ENCODE peak calls at places on chromosome 11, in four cellular contexts. E, T, H and K are unnamed samples.
A peak's percentile ranks its signal among the peaks of the same experiment; 100 is the strongest.

GRCh38 chr11:81092517-81092916 is 1641.1 kb downstream of the FAM181B start:
- DNase-seq in E (no peak), T (no peak), H (no peak), K (no peak)

GRCh38 chr11:66617148-66617814 is 851 bp downstream of the RBM14 start:
- DNase-seq in E (no peak), T (no peak), H (no peak), K (no peak)

GRCh38 chr11:121117753-121118152 is 16.7 kb downstream of the TECTA start:
- DNase-seq in E (no peak), T (no peak), H (no peak), K (no peak)

GRCh38 chr11:68012843-68013610 is 2.9 kb downstream of the ALDH3B1 start:
- DNase-seq in E (peak; percentile 80), T (peak; percentile 96), H (no peak), K (peak; percentile 85)

GRCh38 chr11:120632579-120632978 is 121.0 kb downstream of the GRIK4 start:
- DNase-seq in E (no peak), T (no peak), H (no peak), K (no peak)

GRCh38 chr11:75778962-75779361 is 10.4 kb downstream of the DGAT2 start:
- DNase-seq in E (no peak), T (no peak), H (no peak), K (no peak)

GRCh38 chr11:107042748-107043147 is 24.5 kb upstream of the GUCY1A2 start:
- DNase-seq in E (no peak), T (no peak), H (no peak), K (peak; percentile 16)

GRCh38 chr11:2441171-2441570 is 3.1 kb downstream of the TRPM5 start:
- DNase-seq in E (no peak), T (no peak), H (no peak), K (no peak)

GRCh38 chr11:409600-410471 is 5.0 kb downstream of the SIGIRR start:
- DNase-seq in E (no peak), T (peak; percentile 64), H (peak; percentile 51), K (peak; percentile 45)

GRCh38 chr11:409008-409599 is 5.7 kb downstream of the SIGIRR start:
- DNase-seq in E (no peak), T (no peak), H (peak; percentile 46), K (no peak)

GRCh38 chr11:406796-407650 is 7.8 kb downstream of the SIGIRR start:
- DNase-seq in E (peak; percentile 69), T (no peak), H (peak; percentile 88), K (no peak)

GRCh38 chr11:407651-408080 is 7.1 kb downstream of the SIGIRR start:
- DNase-seq in E (no peak), T (no peak), H (no peak), K (no peak)

DNA sequence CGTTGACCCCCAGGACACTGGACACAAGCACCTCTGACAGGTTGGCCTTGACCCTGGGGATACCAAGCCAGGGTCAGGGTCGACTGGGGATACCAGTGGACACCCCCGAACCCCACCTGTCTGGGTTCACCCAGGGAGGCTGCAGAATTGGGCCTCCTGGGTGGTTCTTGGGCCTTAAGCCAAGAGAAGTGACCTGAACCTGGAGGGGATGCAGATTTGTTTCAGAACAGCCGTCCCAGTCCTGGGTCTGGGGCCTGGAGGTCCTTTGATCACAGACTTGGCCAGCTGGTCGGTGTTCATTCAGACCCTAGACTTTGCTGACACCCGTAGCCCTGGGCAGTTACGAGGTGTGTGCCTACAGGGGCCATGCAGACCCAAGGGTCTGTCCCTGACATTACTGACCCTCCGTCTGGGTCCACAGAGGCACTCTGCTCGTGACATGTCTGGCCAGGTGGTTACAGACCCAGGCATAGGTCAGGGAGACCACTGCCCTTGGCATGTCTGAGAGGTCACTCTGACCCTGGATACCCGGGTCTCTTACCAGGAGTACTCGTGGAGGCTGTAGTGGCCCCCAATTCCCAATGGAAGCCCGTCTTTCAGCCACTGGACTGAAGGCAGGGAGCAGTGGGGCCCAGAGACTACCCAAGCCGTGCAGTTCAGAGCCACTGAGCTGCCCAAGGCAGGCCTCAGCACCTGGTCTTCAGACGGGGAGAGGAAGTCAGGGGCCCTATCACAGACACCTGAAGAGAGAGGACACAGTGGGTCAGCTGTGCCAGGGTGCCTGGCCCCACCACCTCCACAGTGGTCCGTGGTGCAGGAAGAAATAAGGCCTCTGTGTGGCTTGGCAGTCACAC is 6.4 kb downstream of the SIGIRR start:
- DNase-seq in E (no peak), T (no peak), H (peak; percentile 48), K (no peak)
- TF ChIP-seq JUND in E (no peak), T (no peak), H (no peak), K (no peak)

DNA sequence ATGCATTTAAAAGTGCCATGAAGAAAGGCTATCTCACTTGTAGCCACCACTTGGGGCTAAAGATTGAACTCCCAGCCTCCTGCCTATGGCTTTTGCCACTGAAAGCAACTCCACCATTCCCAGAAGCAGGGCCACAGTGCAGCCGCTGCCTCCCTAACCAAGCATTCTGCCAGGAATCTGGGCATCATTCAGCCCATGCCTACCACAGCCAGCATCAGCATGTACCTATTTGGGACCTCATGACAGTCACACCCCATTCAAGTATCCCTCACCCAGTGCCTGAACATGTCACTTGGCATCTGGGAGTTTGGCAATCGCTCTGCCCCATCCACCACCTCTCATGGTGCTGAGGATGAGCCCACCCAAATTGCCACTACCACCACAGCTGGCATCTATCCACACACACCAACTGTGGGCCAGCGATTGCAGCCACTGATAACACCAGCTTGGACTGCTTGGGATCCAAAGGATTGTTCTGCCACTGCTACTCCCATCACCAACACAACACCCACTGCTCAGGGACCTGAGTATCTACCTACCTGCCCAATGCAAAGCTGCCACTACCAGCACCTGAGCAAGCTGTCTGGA is 234.4 kb downstream of the GRM5 start:
- DNase-seq in E (no peak), T (no peak), H (no peak), K (no peak)
- TF ChIP-seq JUND in E (no peak), T (no peak), H (no peak), K (no peak)

DNA sequence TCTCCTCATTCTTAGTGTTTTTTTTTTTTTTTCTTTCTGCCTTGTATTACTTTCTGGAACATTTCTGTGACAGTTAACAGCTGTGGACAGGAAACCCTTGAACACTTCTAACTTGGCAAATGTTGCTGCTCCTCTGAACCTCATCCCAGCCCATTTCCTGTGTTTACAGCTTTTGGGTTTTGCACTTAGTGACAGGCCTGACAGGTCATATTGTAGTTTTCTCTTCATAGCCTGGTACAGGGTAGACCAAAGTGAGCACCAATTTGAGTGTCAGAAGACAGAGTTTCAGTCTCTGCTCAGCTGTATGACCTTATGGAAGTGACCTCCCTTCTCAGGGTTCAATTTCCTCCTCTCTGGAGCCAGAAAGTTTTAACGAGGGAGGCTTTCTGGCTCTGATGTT is 91.6 kb downstream of the STIM1 start:
- DNase-seq in E (no peak), T (no peak), H (no peak), K (no peak)
- TF ChIP-seq JUND in E (no peak), T (no peak), H (no peak), K (no peak)

GRCh38 chr11:22454461-22454860 is 116.3 kb downstream of the SLC17A6 start:
- DNase-seq in E (no peak), T (no peak), H (no peak), K (no peak)
- TF ChIP-seq JUND in E (no peak), T (no peak), H (no peak), K (no peak)

GRCh38 chr11:47464479-47464878 is 15.5 kb upstream of the RAPSN start:
- DNase-seq in E (no peak), T (no peak), H (no peak), K (no peak)

GRCh38 chr11:47466201-47466600 is 17.3 kb upstream of the RAPSN start:
- DNase-seq in E (no peak), T (no peak), H (no peak), K (no peak)

GRCh38 chr11:47461876-47462275 is 12.9 kb upstream of the RAPSN start:
- DNase-seq in E (no peak), T (no peak), H (no peak), K (no peak)

GRCh38 chr11:47460571-47461235 is 11.8 kb upstream of the RAPSN start:
- DNase-seq in E (no peak), T (no peak), H (no peak), K (no peak)
- TF ChIP-seq JUND in E (no peak), T (no peak), H (no peak), K (no peak)

GRCh38 chr11:112993808-112994207 is 32.6 kb downstream of the NCAM1 start:
- DNase-seq in E (no peak), T (no peak), H (no peak), K (no peak)

GRCh38 chr11:112989198-112989597 is 28.0 kb downstream of the NCAM1 start:
- DNase-seq in E (no peak), T (no peak), H (no peak), K (no peak)
- TF ChIP-seq JUND in E (no peak), T (no peak), H (no peak), K (no peak)

GRCh38 chr11:72851726-72852125 is 37.5 kb downstream of the ATG16L2 start:
- DNase-seq in E (no peak), T (no peak), H (no peak), K (no peak)
- TF ChIP-seq JUND in E (no peak), T (no peak), H (no peak), K (no peak)

GRCh38 chr11:93852242-93852641 is 1.8 kb upstream of the VSTM5 start:
- DNase-seq in E (no peak), T (no peak), H (peak; percentile 26), K (no peak)
- TF ChIP-seq JUND in E (no peak), T (no peak), H (no peak), K (no peak)